ENCODE peak calls at places on chromosomes 12 and 14, in six cellular contexts. Z is CD4-positive, alpha-beta memory T cell; F is GM23338; D is lung; O is GM23248; P is spleen. M is an unnamed sample. For H3K4me1, the result is how much of the 10 kb centered on the place peaks cover.

GRCh38 chr14:76537912-76538647 is 162.1 kb downstream of the ESRRB start:
- DNase-seq in F (no peak), P (no peak), O (no peak), Z (no peak), D (no peak), M (no peak)

GRCh38 chr12:3135522-3136461 is 58.6 kb downstream of the TSPAN9 start:
- DNase-seq in D (no peak), F (peak), P (no peak), O (peak), Z (peak), M (peak)

GRCh38 chr12:56151672-56152131 is 685 bp upstream of the MYL6B start:
- DNase-seq in Z (peak), P (peak), D (peak), O (peak), F (peak), M (peak)

GRCh38 chr14:63478437-63478852 is 64.7 kb downstream of the PPP2R5E start:
- DNase-seq in F (no peak), O (no peak), D (no peak), P (no peak), Z (no peak), M (no peak)

GRCh38 chr12:121789800-121790748 is 3.4 kb downstream of the RHOF start:
- DNase-seq in Z (peak), P (peak), O (no peak), D (peak), F (peak), M (peak)

GRCh38 chr12:88420460-88420859 is 159.8 kb downstream of the KITLG start:
- DNase-seq in D (no peak), O (peak), Z (no peak), P (no peak), F (no peak), M (no peak)

GRCh38 chr12:14313379-14313778 is 52.1 kb upstream of the ATF7IP start:
- DNase-seq in D (no peak), P (no peak), F (no peak), O (peak), Z (no peak), M (no peak)

GRCh38 chr14:101733211-101733610 is 28.3 kb upstream of the PPP2R5C start:
- DNase-seq in D (no peak), P (no peak), Z (no peak), O (peak), F (no peak), M (no peak)

GRCh38 chr12:7362734-7363133 is 58.9 kb downstream of the ACSM4 start:
- DNase-seq in P (no peak), Z (no peak), F (no peak), D (no peak), O (no peak), M (no peak)

GRCh38 chr14:23544511-23545447 is 6.8 kb downstream of the ZFHX2 start:
- DNase-seq in D (no peak), P (peak), O (peak), Z (no peak), F (peak), M (no peak)

GRCh38 chr12:52042706-52043385 is 8.4 kb upstream of the NR4A1 start:
- DNase-seq in F (no peak), D (no peak), O (no peak), P (no peak), Z (no peak), M (no peak)

GRCh38 chr12:52043386-52044212 is 7.6 kb upstream of the NR4A1 start:
- DNase-seq in Z (no peak), P (no peak), O (peak), D (no peak), F (no peak), M (no peak)

GRCh38 chr12:52041032-52041431 is 10.2 kb upstream of the NR4A1 start:
- DNase-seq in Z (no peak), F (no peak), D (no peak), O (no peak), P (no peak), M (no peak)

GRCh38 chr12:52044284-52044983 is 6.8 kb upstream of the NR4A1 start:
- DNase-seq in D (peak), F (no peak), Z (no peak), P (peak), O (peak), M (no peak)

GRCh38 chr12:52041695-52042123 is 9.5 kb upstream of the NR4A1 start:
- DNase-seq in F (peak), Z (no peak), D (no peak), O (peak), P (peak), M (peak)
- H3K4me1 ChIP-seq in F (under half), Z (under half), D (under half), O (under half), P (half or more), M (under half)

GRCh38 chr14:99806040-99806439 is 12.8 kb downstream of the EML1 start:
- DNase-seq in F (no peak), O (peak), P (no peak), D (no peak), Z (no peak), M (no peak)
- H3K4me1 ChIP-seq in F (under half), O (under half), P (under half), D (under half), Z (under half), M (under half)

DNA sequence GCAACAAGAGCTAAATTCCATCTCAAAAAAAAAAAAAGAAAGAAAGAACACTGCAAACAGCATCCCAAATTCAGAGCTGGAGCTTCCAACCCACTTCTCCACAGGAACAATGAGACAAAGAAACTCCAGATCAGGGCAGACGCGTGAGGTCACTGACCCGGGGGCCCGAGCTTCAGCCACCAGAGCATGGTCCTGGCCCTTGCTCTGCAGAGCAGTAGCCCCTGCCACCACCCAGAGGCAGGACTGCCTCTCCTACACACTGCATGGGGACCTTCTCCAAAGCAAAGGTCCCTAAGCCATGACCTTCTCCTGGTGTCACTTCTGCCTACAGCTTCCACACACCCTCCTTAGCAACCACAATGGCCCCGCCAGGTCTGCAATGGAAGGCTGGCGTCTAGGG is 53.1 kb downstream of the CCNK start:
- DNase-seq in Z (no peak), P (no peak), F (no peak), O (no peak), D (no peak), M (no peak)
- H3K4me1 ChIP-seq in Z (under half), P (under half), F (under half), O (under half), D (under half), M (under half)

GRCh38 chr12:6312529-6313325 is 2.2 kb downstream of the PLEKHG6 start:
- DNase-seq in O (peak), F (peak), D (peak), P (no peak), Z (no peak), M (no peak)

GRCh38 chr12:6315184-6315583 is 4.7 kb downstream of the PLEKHG6 start:
- DNase-seq in O (no peak), P (no peak), D (no peak), F (no peak), Z (no peak), M (no peak)

GRCh38 chr12:6311822-6312528 is 1.5 kb downstream of the PLEKHG6 start:
- DNase-seq in D (no peak), F (no peak), O (no peak), Z (no peak), P (no peak), M (no peak)

GRCh38 chr12:6314776-6315175 is 4.3 kb downstream of the PLEKHG6 start:
- DNase-seq in O (no peak), D (no peak), Z (no peak), P (no peak), F (no peak), M (no peak)

DNA sequence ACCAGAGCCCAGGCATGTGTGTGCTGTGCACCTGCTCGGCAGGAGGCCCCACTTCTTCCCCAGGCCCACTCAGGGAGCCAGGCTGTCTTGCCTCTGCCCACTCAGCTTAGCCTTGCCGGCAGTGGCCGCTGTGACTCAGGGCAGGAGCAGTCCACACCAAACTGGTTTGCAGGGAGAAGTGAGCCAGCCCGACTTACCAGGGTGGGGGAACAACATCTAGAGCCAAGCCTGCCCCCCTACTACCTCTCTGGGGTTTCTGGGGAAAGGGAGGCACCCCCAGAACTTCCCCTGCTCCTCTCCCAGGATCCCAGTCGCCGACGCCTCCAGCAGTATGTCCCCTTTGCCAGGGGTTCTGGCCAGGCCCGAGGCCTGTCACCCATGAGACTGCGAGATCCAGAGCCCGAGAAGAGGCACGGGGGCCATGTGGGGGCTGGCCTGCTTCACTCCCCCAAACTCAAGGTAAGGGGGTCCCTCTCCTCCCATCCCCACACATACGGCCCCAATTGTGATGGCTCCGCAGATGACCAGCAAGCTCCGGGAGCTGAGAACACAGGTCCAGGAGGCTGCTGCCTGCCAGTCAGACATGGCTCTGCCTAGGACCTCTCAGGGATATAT is 3.0 kb downstream of the PLEKHG6 start:
- DNase-seq in D (no peak), F (no peak), O (peak), Z (no peak), P (peak), M (no peak)
- H3K4me1 ChIP-seq in D (under half), F (under half), O (under half), Z (under half), P (under half), M (under half)

DNA sequence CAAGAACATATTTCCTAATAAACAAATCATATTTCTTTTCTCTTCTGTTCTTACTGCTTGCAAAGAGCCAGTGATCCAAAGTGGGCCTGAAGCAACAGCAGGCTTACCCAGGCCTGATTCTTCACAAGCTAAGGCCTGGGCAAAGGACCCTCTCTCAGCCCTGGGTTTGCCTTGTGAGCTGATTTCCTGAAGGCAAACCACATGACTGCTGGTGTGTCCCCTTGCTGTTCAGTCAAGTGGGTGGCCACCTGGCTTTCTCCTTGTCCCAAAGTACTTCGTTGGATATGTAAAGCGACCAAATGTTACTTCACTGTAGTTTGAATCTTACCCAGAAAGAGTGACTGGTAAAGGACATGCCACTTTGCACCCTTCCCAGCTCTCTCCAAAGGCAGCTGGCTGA is 392.9 kb downstream of the ZFP36L1 start:
- DNase-seq in P (no peak), O (no peak), D (no peak), Z (no peak), F (no peak), M (peak)
- H3K4me1 ChIP-seq in P (half or more), O (half or more), D (under half), Z (under half), F (under half), M (under half)

GRCh38 chr12:6215120-6215807 is 15.1 kb downstream of the CD9 start:
- DNase-seq in F (peak), Z (no peak), P (no peak), D (no peak), O (no peak), M (no peak)

GRCh38 chr12:6218526-6218925 is 18.3 kb downstream of the CD9 start:
- DNase-seq in P (no peak), D (no peak), O (no peak), F (no peak), Z (no peak), M (no peak)

GRCh38 chr12:6215932-6216494 is 15.8 kb downstream of the CD9 start:
- DNase-seq in D (peak), F (peak), O (peak), P (no peak), Z (no peak), M (no peak)

GRCh38 chr12:6214633-6215032 is 14.4 kb downstream of the CD9 start:
- DNase-seq in D (no peak), P (no peak), O (no peak), Z (no peak), F (no peak), M (no peak)

DNA sequence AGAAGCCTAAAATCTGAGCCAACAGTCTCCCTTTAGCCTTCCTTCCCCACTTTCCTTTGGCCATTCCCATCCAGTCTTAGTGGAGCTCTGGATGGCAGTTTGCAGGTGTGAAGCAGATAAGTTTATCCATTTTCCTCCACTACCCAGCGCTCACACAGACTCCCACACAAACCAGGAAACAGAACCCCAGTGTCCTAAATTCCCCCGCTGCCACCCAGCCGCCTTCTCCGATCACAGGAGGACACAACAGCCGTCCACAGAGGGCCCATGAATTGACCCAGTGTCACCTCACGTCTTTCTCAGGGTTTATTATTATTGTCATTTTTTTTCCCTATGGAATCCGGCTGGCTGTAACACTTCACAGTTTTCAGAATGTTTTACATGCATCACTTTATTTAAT is 16.4 kb downstream of the CD9 start:
- DNase-seq in F (no peak), P (no peak), O (no peak), Z (no peak), D (no peak), M (no peak)
- H3K4me1 ChIP-seq in F (half or more), P (under half), O (half or more), Z (under half), D (under half), M (under half)

DNA sequence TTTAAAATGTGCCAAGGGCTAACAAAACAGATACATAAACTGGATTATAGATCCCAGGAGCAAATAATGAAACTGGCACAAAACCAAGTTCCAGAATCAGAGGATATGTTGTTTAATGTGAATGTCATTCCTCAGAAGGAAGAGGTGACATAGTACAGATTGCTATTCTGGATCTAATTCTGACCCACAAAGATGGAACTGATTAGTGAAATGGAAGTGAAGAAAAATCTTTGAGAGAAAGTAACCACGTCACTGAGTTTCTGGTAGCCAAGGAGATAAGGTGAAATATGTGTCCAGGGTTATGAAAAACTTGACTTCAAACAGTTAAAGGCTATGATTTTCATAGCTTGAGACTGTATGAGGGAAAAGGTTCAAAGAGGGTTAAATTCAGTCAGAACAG is 8.3 kb downstream of the OR10AD1 start:
- DNase-seq in D (no peak), F (no peak), O (peak), P (no peak), Z (no peak), M (no peak)
- H3K4me1 ChIP-seq in D (under half), F (under half), O (under half), P (under half), Z (under half), M (under half)

GRCh38 chr12:123992118-123992825 is 19.3 kb downstream of the ZNF664 start:
- DNase-seq in F (no peak), P (no peak), D (no peak), O (no peak), Z (no peak), M (no peak)

GRCh38 chr12:123997908-123998307 is 24.9 kb downstream of the ZNF664 start:
- DNase-seq in P (no peak), Z (no peak), F (no peak), D (no peak), O (no peak), M (no peak)

GRCh38 chr12:123997033-123997822 is 24.2 kb downstream of the ZNF664 start:
- DNase-seq in P (no peak), F (no peak), Z (no peak), D (no peak), O (peak), M (no peak)

GRCh38 chr12:123996581-123996980 is 23.6 kb downstream of the ZNF664 start:
- DNase-seq in O (no peak), P (no peak), F (no peak), Z (no peak), D (no peak), M (no peak)

DNA sequence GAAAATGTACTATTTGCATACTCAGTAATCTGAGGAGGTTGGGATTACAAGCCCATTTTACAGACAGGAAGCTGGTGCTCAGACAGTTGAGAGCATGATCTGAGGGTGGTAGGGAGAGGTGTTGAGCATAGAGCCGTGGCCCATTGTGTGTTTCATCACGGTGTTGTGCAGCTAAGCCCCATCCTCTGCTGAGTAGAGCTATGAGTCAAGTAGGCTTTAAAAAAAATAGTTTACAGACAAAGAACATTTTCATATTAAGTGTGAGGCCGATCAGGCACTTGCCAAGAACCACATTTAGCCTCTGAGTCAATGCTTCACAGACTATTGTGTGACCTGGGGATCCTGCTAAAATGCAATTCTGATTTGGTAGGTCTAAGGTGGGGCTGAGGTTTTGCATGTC is 22.0 kb downstream of the ZNF664 start:
- DNase-seq in D (no peak), F (no peak), P (no peak), Z (no peak), O (peak), M (no peak)
- H3K4me1 ChIP-seq in D (under half), F (under half), P (under half), Z (under half), O (under half), M (under half)

DNA sequence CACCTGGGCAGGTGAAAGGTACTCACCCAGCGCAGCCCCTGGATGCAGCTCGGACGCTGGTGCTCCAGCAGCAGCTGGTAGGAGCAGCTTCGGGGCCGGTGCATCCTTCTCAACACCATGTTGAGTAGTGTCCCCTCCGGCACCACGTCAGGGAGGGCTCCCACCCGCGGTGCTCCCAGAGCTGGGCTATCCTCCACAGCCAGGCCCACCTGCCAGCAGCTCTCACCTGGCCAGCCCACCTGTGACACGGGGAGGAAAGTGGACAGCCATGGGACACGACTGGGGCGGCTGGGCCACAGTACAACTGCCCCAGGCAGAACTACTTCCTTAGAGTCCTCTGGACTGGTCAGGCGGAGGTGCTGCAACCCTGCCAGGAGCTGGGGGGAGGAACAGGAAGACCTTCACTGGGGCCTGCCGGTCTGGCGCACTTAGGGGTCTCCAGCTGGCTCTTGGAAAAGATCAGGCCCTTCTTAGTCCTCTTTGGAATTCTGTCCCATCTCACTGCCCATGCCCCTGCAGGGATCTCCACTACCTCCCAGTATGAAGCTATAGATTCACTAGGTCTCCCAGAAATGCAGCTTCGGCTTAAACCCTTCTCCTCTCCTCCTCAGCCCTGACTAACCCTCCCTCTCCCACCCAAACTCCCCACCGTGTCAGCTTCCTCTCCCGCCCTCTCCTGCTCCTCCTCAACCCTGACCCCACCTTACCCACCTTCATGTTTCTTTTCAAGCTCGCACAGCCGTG is 668 bp downstream of the RAPGEF3 start:
- DNase-seq in F (no peak), O (no peak), P (peak), Z (no peak), D (no peak), M (peak)
- H3K4me1 ChIP-seq in F (under half), O (under half), P (half or more), Z (under half), D (under half), M (under half)

M was measured in DND-41.